ENCODE peak calls at places on chromosomes 16 and 17, in eight cellular contexts. I is esophagus muscularis mucosa, B is GM12878, K is Peyer's patch, Z is breast epithelium, N is IMR-90, C is prostate gland, S is tibial nerve. R is an unnamed sample.

GRCh38 chr16:74608944-74609343 is 2.0 kb upstream of the GLG1 start:
- DNase-seq in K (no peak), S (no peak), I (no peak), C (no peak), Z (no peak), B (no peak), N (no peak), R (no peak)

GRCh38 chr17:45104497-45104896 is 27.8 kb downstream of the PLCD3 start:
- DNase-seq in K (no peak), C (no peak), Z (no peak), N (no peak), I (no peak), B (no peak), S (no peak), R (no peak)

GRCh38 chr17:81295678-81296381 is 723 bp upstream of the SLC38A10 start:
- DNase-seq in K (peak; percentile 81), Z (peak; percentile 78), S (no peak), B (no peak), C (peak; percentile 81), I (no peak), N (peak; percentile 33), R (peak; percentile 83)

GRCh38 chr17:59842901-59843652 is 49.7 kb downstream of the TUBD1 start:
- DNase-seq in I (no peak), C (peak; percentile 64), S (peak; percentile 28), B (peak; percentile 80), N (peak; percentile 97), K (peak; percentile 73), Z (peak; percentile 62), R (peak; percentile 76)

GRCh38 chr17:29379084-29379811 is 10.9 kb upstream of the TAOK1 start:
- DNase-seq in S (no peak), C (peak; percentile 29), N (no peak), K (no peak), Z (no peak), B (no peak), I (no peak), R (peak; percentile 25)

GRCh38 chr16:80300876-80301275 is 239.9 kb upstream of the DYNLRB2 start:
- DNase-seq in K (no peak), C (no peak), Z (peak; percentile 30), I (no peak), S (no peak), N (peak; percentile 59), B (no peak), R (no peak)

GRCh38 chr17:7258731-7259554 is 3.3 kb downstream of the CLDN7 start:
- DNase-seq in K (peak; percentile 89), N (peak; percentile 27), Z (peak; percentile 78), S (no peak), C (peak; percentile 68), I (no peak), B (no peak), R (peak; percentile 85)

GRCh38 chr17:33671493-33671892 is 378.4 kb upstream of the ASIC2 start:
- DNase-seq in B (no peak), K (no peak), S (no peak), Z (no peak), I (no peak), N (no peak), C (no peak), R (no peak)

GRCh38 chr17:78933959-78934568 is 8.9 kb upstream of the TIMP2 start:
- DNase-seq in B (no peak), N (peak; percentile 100), I (peak; percentile 99), Z (peak; percentile 94), C (peak; percentile 98), K (peak; percentile 77), S (peak; percentile 96), R (peak; percentile 90)

GRCh38 chr16:71623597-71623996 is 2.4 kb upstream of the MARVELD3 start:
- DNase-seq in B (no peak), S (no peak), I (no peak), N (no peak), Z (no peak), K (no peak), C (no peak), R (no peak)

GRCh38 chr16:86964846-86965245 is 352.3 kb downstream of the C16orf95 start:
- DNase-seq in S (no peak), Z (no peak), K (no peak), I (no peak), N (no peak), B (no peak), C (no peak), R (no peak)

GRCh38 chr17:36546418-36547093 is 1.8 kb downstream of the GGNBP2 start:
- DNase-seq in K (no peak), B (no peak), S (no peak), Z (no peak), N (no peak), C (no peak), I (no peak), R (no peak)

GRCh38 chr17:47806026-47806912 is 15.3 kb downstream of the OSBPL7 start:
- DNase-seq in K (no peak), S (no peak), Z (no peak), I (no peak), C (no peak), B (no peak), N (no peak), R (no peak)

GRCh38 chr16:22265351-22265750 is 31.9 kb upstream of the POLR3E start:
- DNase-seq in B (no peak), I (no peak), C (no peak), K (no peak), S (no peak), N (no peak), Z (no peak), R (no peak)

GRCh38 chr16:34803683-34804416 is 1344.4 kb downstream of the TP53TG3F start:
- DNase-seq in N (no peak), Z (no peak), S (no peak), B (no peak), C (no peak), K (no peak), I (no peak), R (no peak)

GRCh38 chr17:2181206-2181983 is 122.2 kb downstream of the SMG6 start:
- DNase-seq in Z (no peak), B (no peak), N (peak; percentile 95), C (no peak), I (no peak), S (no peak), K (no peak), R (peak; percentile 52)

GRCh38 chr17:2180768-2181167 is 122.8 kb downstream of the SMG6 start:
- DNase-seq in C (no peak), B (no peak), S (no peak), Z (no peak), K (no peak), N (no peak), I (no peak), R (no peak)

GRCh38 chr17:2184993-2185931 is 118.3 kb downstream of the SMG6 start:
- DNase-seq in Z (no peak), B (no peak), I (no peak), C (no peak), S (no peak), K (no peak), N (no peak), R (no peak)

GRCh38 chr17:2179615-2180295 is 123.8 kb downstream of the SMG6 start:
- DNase-seq in I (peak; percentile 95), C (peak; percentile 51), K (no peak), N (peak; percentile 98), Z (peak; percentile 76), B (no peak), S (peak; percentile 98), R (peak; percentile 67)

GRCh38 chr17:2183346-2183745 is 120.2 kb downstream of the SMG6 start:
- DNase-seq in S (no peak), I (no peak), Z (no peak), B (no peak), N (peak; percentile 81), K (no peak), C (no peak), R (no peak)
- H3K36me3 ChIP-seq in S (no peaks in the 10 kb centered on the region), I (peaks cover 19% of the 10 kb centered on the region), Z (no peaks in the 10 kb centered on the region), B (peaks cover 22% of the 10 kb centered on the region), N (peaks cover 23% of the 10 kb centered on the region), K (peaks cover 36% of the 10 kb centered on the region), C (no peaks in the 10 kb centered on the region), R (no peaks in the 10 kb centered on the region)

DNA sequence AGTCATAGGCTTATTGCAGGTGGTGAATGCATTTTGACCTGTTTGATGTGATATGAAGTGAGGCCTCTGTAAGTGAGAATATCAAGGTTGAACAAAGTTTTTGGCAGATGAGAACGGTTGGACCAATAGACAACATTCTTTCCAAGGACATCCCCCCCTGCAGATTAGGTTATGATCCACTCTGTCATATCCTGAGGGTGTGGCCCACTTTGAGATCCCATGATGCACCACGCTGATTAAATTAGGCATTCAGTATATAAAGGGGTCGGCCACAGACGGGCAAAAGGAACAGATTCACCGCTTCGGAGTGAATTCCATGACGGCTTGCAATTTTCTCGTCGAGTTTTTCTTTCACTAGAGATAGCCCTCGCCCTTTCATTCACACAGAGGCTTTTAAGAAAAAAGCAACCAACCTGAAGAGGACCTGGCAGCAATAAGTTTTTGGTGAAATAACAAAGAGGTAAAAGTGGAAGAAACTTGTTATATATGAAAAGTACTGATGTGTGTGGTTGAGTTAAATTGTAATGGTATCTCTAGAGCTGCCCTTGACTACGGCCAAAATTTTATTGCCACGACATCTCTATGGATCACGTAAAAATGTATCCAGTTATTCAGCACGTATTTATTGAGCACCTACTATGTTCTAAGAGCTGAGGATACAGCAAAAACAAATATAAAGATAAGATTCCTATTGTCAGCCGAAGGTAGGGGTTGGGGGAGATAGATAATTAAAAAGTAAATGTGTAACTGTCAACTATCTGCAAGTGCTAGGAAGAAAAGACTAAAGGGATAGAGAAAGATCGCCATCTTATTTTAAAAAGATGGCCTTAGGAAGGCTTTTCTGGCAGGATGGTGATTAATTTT is 1.7 kb upstream of the RBBP6 start:
- DNase-seq in S (no peak), C (no peak), B (no peak), Z (no peak), N (no peak), K (no peak), I (no peak), R (no peak)
- TF ChIP-seq POLR2A in S (no peak), C (no peak), B (no peak), Z (no peak), N (no peak), K (no peak), I (no peak), R (no peak)

GRCh38 chr17:40293363-40293762 is 5.7 kb downstream of the CDC6 start:
- DNase-seq in S (peak; percentile 56), C (no peak), I (no peak), N (no peak), Z (no peak), B (no peak), K (no peak), R (no peak)
- H3K36me3 ChIP-seq in S (no peaks in the 10 kb centered on the region), C (no peaks in the 10 kb centered on the region), I (no peaks in the 10 kb centered on the region), N (peaks cover 2% of the 10 kb centered on the region), Z (no peaks in the 10 kb centered on the region), B (peaks cover 14% of the 10 kb centered on the region), K (no peaks in the 10 kb centered on the region), R (no peaks in the 10 kb centered on the region)

GRCh38 chr17:50150354-50151040 is at the start of gene PPP1R9B:
- DNase-seq in C (no peak), K (no peak), B (no peak), I (no peak), Z (no peak), S (no peak), N (no peak), R (no peak)

GRCh38 chr17:50152736-50153135 is 2.3 kb upstream of the PPP1R9B start:
- DNase-seq in I (no peak), Z (no peak), C (no peak), S (no peak), N (no peak), B (no peak), K (no peak), R (no peak)

GRCh38 chr17:50149425-50150353 is 788 bp downstream of the PPP1R9B start:
- DNase-seq in N (peak; percentile 48), Z (no peak), C (peak; percentile 47), I (no peak), K (peak; percentile 82), S (no peak), B (no peak), R (peak; percentile 74)

GRCh38 chr17:50151937-50152547 is 1.6 kb upstream of the PPP1R9B start:
- DNase-seq in N (peak; percentile 87), C (peak; percentile 91), B (no peak), K (peak; percentile 84), Z (peak; percentile 81), S (peak; percentile 85), I (no peak), R (peak; percentile 90)

GRCh38 chr17:50151041-50151936 is 812 bp upstream of the PPP1R9B start:
- DNase-seq in I (peak; percentile 96), B (peak; percentile 63), S (peak; percentile 82), C (peak; percentile 86), Z (peak; percentile 71), K (peak; percentile 92), N (peak; percentile 89), R (peak; percentile 93)
- TF ChIP-seq POLR2A in I (no peak), B (peak; percentile 70), S (peak; percentile 39), C (peak; percentile 73), Z (no peak), K (peak; percentile 34), N (peak; percentile 24), R (no peak)